ENCODE peak calls at places on chromosome 16, in five cellular contexts. I is H9, P is A549, G is bronchial epithelial cell, E is gastrocnemius medialis. L is an unnamed sample.

GRCh38 chr16:86476956-86477530 is 33.3 kb upstream of the FOXF1 start:
- DNase-seq in G (no peak), I (no peak), E (no peak), P (no peak), L (no peak)

GRCh38 chr16:67749436-67750078 is 30.4 kb upstream of the GFOD2 start:
- DNase-seq in E (no peak), G (no peak), I (no peak), P (no peak), L (no peak)

GRCh38 chr16:78684655-78685400 is 585.4 kb downstream of the WWOX start:
- DNase-seq in G (peak), I (no peak), P (no peak), E (peak), L (no peak)

GRCh38 chr16:9706217-9706616 is 476.0 kb downstream of the GRIN2A start:
- DNase-seq in E (no peak), P (no peak), I (no peak), G (no peak), L (no peak)

GRCh38 chr16:68384293-68385255 is 63.7 kb downstream of the SMPD3 start:
- DNase-seq in E (no peak), P (no peak), I (peak), G (no peak), L (no peak)

GRCh38 chr16:20253825-20254224 is 73.5 kb downstream of the GP2 start:
- DNase-seq in I (no peak), P (no peak), E (no peak), G (no peak), L (no peak)

GRCh38 chr16:8675183-8676159 is 1.1 kb downstream of the ABAT start:
- DNase-seq in P (no peak), I (no peak), G (peak), E (no peak), L (no peak)

GRCh38 chr16:2232094-2232990 is 3.9 kb upstream of the DNASE1L2 start:
- DNase-seq in G (no peak), I (no peak), E (no peak), P (no peak), L (no peak)

GRCh38 chr16:28009586-28010373 is 53.7 kb downstream of the GSG1L start:
- DNase-seq in E (no peak), G (no peak), I (no peak), P (no peak), L (no peak)

GRCh38 chr16:69270395-69270794 is 40.8 kb upstream of the VPS4A start:
- DNase-seq in P (no peak), G (no peak), I (no peak), E (no peak), L (no peak)

GRCh38 chr16:1543085-1543896 is 9.8 kb downstream of the TMEM204 start:
- DNase-seq in E (peak), G (peak), I (peak), P (peak), L (no peak)

GRCh38 chr16:4298761-4299522 is 16.9 kb upstream of the GLIS2 start:
- DNase-seq in G (peak), I (peak), E (peak), P (peak), L (no peak)

GRCh38 chr16:87487361-87487924 is 5.4 kb downstream of the ZCCHC14 start:
- DNase-seq in G (peak), E (no peak), P (no peak), I (peak), L (no peak)

GRCh38 chr16:11996433-11997174 is 20.1 kb downstream of the SNX29 start:
- DNase-seq in P (no peak), I (no peak), E (no peak), G (no peak), L (no peak)

GRCh38 chr16:80125677-80126076 is 415.1 kb upstream of the DYNLRB2 start:
- DNase-seq in E (peak), G (no peak), I (no peak), P (no peak), L (no peak)

GRCh38 chr16:31693733-31694132 is 166.0 kb downstream of the AHSP start:
- DNase-seq in P (no peak), E (no peak), I (no peak), G (no peak), L (no peak)

GRCh38 chr16:47847220-47847970 is 308.4 kb downstream of the ABCC12 start:
- DNase-seq in G (peak), P (no peak), E (no peak), I (no peak), L (no peak)

GRCh38 chr16:57188711-57189002 is 2.5 kb downstream of the RSPRY1 start:
- DNase-seq in I (no peak), P (no peak), G (no peak), E (no peak), L (no peak)

GRCh38 chr16:85010931-85011845 is at the start of gene ZDHHC7:
- DNase-seq in G (peak), I (peak), E (peak), P (peak), L (peak)
- TF ChIP-seq CTCF in G (no peak), I (peak), E (no peak), P (no peak), L (no peak)

DNA sequence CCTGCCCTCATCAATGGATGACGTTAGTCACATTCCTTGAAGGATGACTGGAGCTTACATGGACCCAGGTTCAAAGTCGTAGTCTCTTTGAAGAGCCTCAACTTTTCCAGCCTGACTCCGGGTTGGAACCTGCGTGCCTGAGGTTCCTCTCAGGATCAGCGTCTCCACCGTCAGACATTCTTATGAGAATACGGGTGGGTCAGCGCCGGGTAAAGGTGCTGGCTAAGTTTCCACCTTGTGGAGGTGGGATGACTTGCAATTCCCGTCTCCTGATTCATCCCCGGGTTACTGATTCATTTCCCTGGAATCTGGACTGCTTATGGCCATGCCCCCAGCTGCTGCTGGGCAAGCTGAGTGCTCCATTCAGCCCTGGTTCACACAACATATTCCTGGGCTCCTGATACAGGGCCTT is 38.9 kb upstream of the CMIP start:
- DNase-seq in G (peak), E (no peak), I (peak), P (peak), L (no peak)
- TF ChIP-seq CTCF in G (peak), E (no peak), I (peak), P (no peak), L (no peak)

GRCh38 chr16:48901712-48902374 is 291.9 kb upstream of the N4BP1 start:
- DNase-seq in G (no peak), P (no peak), E (no peak), I (peak), L (no peak)

GRCh38 chr16:48906076-48906475 is 296.1 kb upstream of the N4BP1 start:
- DNase-seq in G (no peak), I (no peak), P (no peak), E (no peak), L (no peak)

GRCh38 chr16:48905632-48906031 is 295.7 kb upstream of the N4BP1 start:
- DNase-seq in P (no peak), E (no peak), I (no peak), G (no peak), L (no peak)

GRCh38 chr16:48904333-48904732 is 294.4 kb upstream of the N4BP1 start:
- DNase-seq in P (no peak), I (no peak), G (no peak), E (no peak), L (no peak)

DNA sequence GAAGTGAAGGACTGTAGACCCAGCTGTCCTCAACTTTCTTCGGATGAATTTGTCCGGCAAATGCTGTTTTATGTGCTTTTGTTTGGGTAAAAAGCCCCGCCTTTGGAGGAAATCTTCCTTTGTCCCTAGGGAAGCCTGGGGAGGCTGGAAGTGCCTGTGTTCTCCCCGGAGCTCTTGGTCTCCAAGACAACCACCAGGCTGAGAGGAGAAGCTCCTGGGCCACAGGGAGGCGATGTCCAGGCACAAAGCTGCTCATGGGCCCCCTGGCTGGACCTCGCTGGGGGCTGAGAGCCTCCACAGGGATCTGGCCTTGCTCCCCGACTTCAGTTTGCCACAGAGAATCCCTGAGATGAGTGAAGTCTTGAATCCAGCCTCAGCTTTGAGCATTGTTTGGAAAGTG is 293.1 kb upstream of the N4BP1 start:
- DNase-seq in I (peak), P (no peak), E (no peak), G (no peak), L (no peak)
- TF ChIP-seq CTCF in I (peak), P (no peak), E (no peak), G (no peak), L (no peak)

GRCh38 chr16:75062135-75062943 is 54.2 kb downstream of the LDHD start:
- DNase-seq in I (no peak), P (no peak), G (no peak), E (peak), L (no peak)
- TF ChIP-seq CTCF in I (peak), P (no peak), G (no peak), E (no peak), L (no peak)

GRCh38 chr16:54636221-54636793 is 294.4 kb upstream of the IRX5 start:
- DNase-seq in I (no peak), G (no peak), P (no peak), E (no peak), L (no peak)

GRCh38 chr16:54632322-54632721 is 298.3 kb upstream of the IRX5 start:
- DNase-seq in I (no peak), G (no peak), E (no peak), P (no peak), L (no peak)

GRCh38 chr16:54630284-54630967 is 300.2 kb upstream of the IRX5 start:
- DNase-seq in P (no peak), E (no peak), I (no peak), G (peak), L (no peak)

GRCh38 chr16:54632821-54633220 is 297.8 kb upstream of the IRX5 start:
- DNase-seq in I (no peak), E (no peak), G (no peak), P (no peak), L (no peak)

GRCh38 chr16:54633943-54634362 is 296.7 kb upstream of the IRX5 start:
- DNase-seq in G (peak), I (peak), E (no peak), P (peak), L (no peak)
- TF ChIP-seq CTCF in G (peak), I (peak), E (no peak), P (peak), L (peak)